ENCODE peak calls at places on chromosomes 16 and 17, in nine cellular contexts. H, T, Y, V, I, G, E, R and P are unnamed samples.

GRCh38 chr16:79128706-79129105 is 471.8 kb downstream of the MAF start:
- DNase-seq in H (no peak), T (no peak), Y (no peak), V (no peak), I (no peak), G (no peak), E (no peak), R (no peak), P (no peak)

GRCh38 chr16:78684040-78684611 is 584.7 kb downstream of the WWOX start:
- DNase-seq in H (no peak), T (peak), Y (peak), V (peak), I (no peak), G (peak), E (peak), R (no peak), P (peak)

GRCh38 chr17:49616546-49617205 is 41.0 kb downstream of the NXPH3 start:
- DNase-seq in H (peak), T (peak), Y (peak), V (no peak), I (peak), G (peak), E (peak), R (peak), P (peak)

GRCh38 chr16:3112058-3112880 is at the start of gene ZNF205:
- DNase-seq in H (peak), T (peak), Y (peak), V (peak), I (peak), G (peak), E (peak), R (peak), P (peak)

GRCh38 chr16:1183235-1183907 is 30.5 kb downstream of the CACNA1H start:
- DNase-seq in H (peak), T (no peak), Y (peak), V (peak), I (peak), G (peak), E (no peak), R (no peak), P (peak)

GRCh38 chr16:76964464-76965154 is 226.4 kb upstream of the MON1B start:
- DNase-seq in H (no peak), T (no peak), Y (no peak), V (no peak), I (no peak), G (no peak), E (no peak), R (no peak), P (no peak)

GRCh38 chr17:20228860-20229259 is 219.7 kb downstream of the SPECC1 start:
- DNase-seq in H (no peak), T (no peak), Y (no peak), V (no peak), I (no peak), G (no peak), E (no peak), R (no peak), P (no peak)

GRCh38 chr16:27514806-27515205 is 34.9 kb downstream of the GTF3C1 start:
- DNase-seq in H (no peak), T (no peak), Y (no peak), V (no peak), I (no peak), G (no peak), E (no peak), R (no peak), P (no peak)

GRCh38 chr17:17111401-17112393 is 69.4 kb downstream of the MPRIP start:
- DNase-seq in H (no peak), T (no peak), Y (no peak), V (no peak), I (no peak), G (no peak), E (no peak), R (no peak), P (peak)

GRCh38 chr17:17028059-17028877 is 14.0 kb upstream of the MPRIP start:
- DNase-seq in H (peak), T (peak), Y (peak), V (peak), I (peak), G (peak), E (peak), R (peak), P (peak)

GRCh38 chr17:66850692-66851091 is 15.8 kb downstream of the CACNG5 start:
- DNase-seq in H (no peak), T (peak), Y (no peak), V (no peak), I (no peak), G (no peak), E (no peak), R (no peak), P (no peak)

GRCh38 chr16:73025111-73025505 is 22.8 kb downstream of the ZFHX3 start:
- DNase-seq in H (peak), T (peak), Y (peak), V (no peak), I (no peak), G (no peak), E (no peak), R (no peak), P (no peak)

GRCh38 chr16:21302454-21302853 is 24.4 kb upstream of the CRYM start:
- DNase-seq in H (no peak), T (no peak), Y (no peak), V (no peak), I (no peak), G (no peak), E (no peak), R (no peak), P (no peak)

GRCh38 chr17:67449885-67450755 is 73.0 kb downstream of the PITPNC1 start:
- DNase-seq in H (no peak), T (no peak), Y (no peak), V (no peak), I (no peak), G (no peak), E (no peak), R (no peak), P (no peak)

GRCh38 chr17:21365016-21365415 is 11.1 kb upstream of the KCNJ12 start:
- DNase-seq in H (no peak), T (no peak), Y (no peak), V (no peak), I (no peak), G (no peak), E (no peak), R (no peak), P (no peak)

GRCh38 chr17:13030459-13031305 is 12.9 kb upstream of the ELAC2 start:
- DNase-seq in H (peak), T (peak), Y (no peak), V (peak), I (no peak), G (no peak), E (no peak), R (no peak), P (peak)

GRCh38 chr16:47197536-47198179 is 53.9 kb upstream of the NETO2 start:
- DNase-seq in H (peak), T (no peak), Y (no peak), V (no peak), I (no peak), G (peak), E (no peak), R (no peak), P (no peak)

GRCh38 chr16:65658339-65659275 is 536.7 kb upstream of the CDH11 start:
- DNase-seq in H (no peak), T (peak), Y (no peak), V (peak), I (no peak), G (peak), E (no peak), R (no peak), P (no peak)

GRCh38 chr16:20740007-20740883 is 1.4 kb downstream of the THUMPD1 start:
- DNase-seq in H (peak), T (no peak), Y (no peak), V (peak), I (no peak), G (peak), E (no peak), R (no peak), P (no peak)

GRCh38 chr16:81266680-81267095 is 28.2 kb downstream of the BCO1 start:
- DNase-seq in H (no peak), T (no peak), Y (no peak), V (no peak), I (no peak), G (no peak), E (no peak), R (no peak), P (no peak)

GRCh38 chr16:30534368-30535105 is at the start of gene ZNF747:
- DNase-seq in H (peak), T (peak), Y (peak), V (peak), I (peak), G (peak), E (peak), R (peak), P (peak)

GRCh38 chr16:27428035-27428785 is 26.2 kb downstream of the IL21R start:
- DNase-seq in H (no peak), T (peak), Y (peak), V (no peak), I (no peak), G (no peak), E (peak), R (no peak), P (peak)

GRCh38 chr16:78906135-78906534 is 694.4 kb downstream of the MAF start:
- DNase-seq in H (no peak), T (no peak), Y (no peak), V (no peak), I (no peak), G (no peak), E (no peak), R (no peak), P (peak)

GRCh38 chr16:8966781-8967436 is 3.2 kb upstream of the USP7 start:
- DNase-seq in H (no peak), T (no peak), Y (no peak), V (peak), I (no peak), G (no peak), E (no peak), R (no peak), P (no peak)

GRCh38 chr16:2779151-2779920 is 2.3 kb upstream of the ELOB start:
- DNase-seq in H (peak), T (peak), Y (peak), V (no peak), I (no peak), G (no peak), E (peak), R (peak), P (no peak)

GRCh38 chr16:700684-701584 is 4.7 kb downstream of the FBXL16 start:
- DNase-seq in H (no peak), T (no peak), Y (no peak), V (no peak), I (peak), G (no peak), E (no peak), R (no peak), P (no peak)

GRCh38 chr17:35809855-35810461 is 674 bp downstream of the TAF15 start:
- DNase-seq in H (no peak), T (no peak), Y (no peak), V (no peak), I (no peak), G (no peak), E (no peak), R (no peak), P (no peak)

GRCh38 chr17:42121066-42121769 is at the start of gene KAT2A:
- DNase-seq in H (peak), T (peak), Y (peak), V (peak), I (peak), G (peak), E (no peak), R (no peak), P (peak)

GRCh38 chr16:78720416-78720815 is 621.0 kb downstream of the WWOX start:
- DNase-seq in H (no peak), T (no peak), Y (no peak), V (no peak), I (no peak), G (no peak), E (no peak), R (no peak), P (no peak)

GRCh38 chr17:50382931-50383330 is 9.9 kb downstream of the EME1 start:
- DNase-seq in H (no peak), T (no peak), Y (no peak), V (no peak), I (no peak), G (no peak), E (no peak), R (no peak), P (no peak)

GRCh38 chr16:12896562-12896961 is 4.8 kb upstream of the SHISA9 start:
- DNase-seq in H (no peak), T (no peak), Y (no peak), V (peak), I (no peak), G (no peak), E (no peak), R (no peak), P (no peak)

GRCh38 chr17:31907342-31907975 is 6.0 kb upstream of the UTP6 start:
- DNase-seq in H (peak), T (no peak), Y (peak), V (no peak), I (peak), G (peak), E (no peak), R (no peak), P (peak)

DNA sequence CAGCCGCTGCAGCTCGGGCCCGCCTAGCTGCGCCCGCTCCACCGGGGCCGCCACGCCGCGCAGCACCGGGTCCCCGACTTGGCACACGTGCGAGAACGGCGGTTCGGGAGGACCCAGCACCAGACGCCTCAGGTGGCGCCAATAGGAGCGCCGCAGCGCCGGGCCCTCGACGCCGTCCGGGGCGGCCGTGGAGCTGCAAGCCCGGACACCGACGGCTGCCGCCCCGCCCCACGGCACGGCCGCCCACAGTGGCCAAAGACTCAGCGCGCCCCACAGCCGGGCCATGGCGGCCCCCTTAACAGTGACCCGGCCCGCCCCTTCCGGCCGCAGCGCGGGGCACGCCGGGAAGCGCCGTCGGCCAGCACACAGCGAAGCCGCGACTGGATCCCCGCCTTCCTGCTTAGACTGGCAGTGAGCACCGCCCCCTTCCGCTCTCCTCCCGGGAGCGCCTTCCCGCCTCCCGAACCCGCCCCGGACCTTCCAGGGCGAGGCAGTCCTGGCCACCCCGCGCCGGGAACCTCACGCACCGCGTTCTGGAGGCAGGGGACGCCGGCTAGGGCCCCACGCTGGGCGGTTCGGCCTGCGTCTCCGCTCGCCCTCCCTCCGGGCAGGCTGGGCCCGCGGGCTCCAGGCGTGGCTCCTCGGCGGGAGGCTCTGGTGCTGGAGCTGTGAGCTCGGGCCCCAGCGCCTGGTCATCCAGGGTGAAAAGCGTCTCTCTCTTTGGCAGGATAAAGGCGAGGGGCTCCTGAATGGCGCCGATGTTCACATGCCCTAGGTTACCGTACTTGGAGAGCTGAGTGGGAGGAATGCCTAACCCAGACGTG is at the start of gene PDF:
- DNase-seq in H (peak), T (peak), Y (peak), V (peak), I (peak), G (peak), E (peak), R (peak), P (peak)
- TF ChIP-seq POLR2A in H (peak), T (no peak), Y (peak), V (peak), I (peak), G (peak), E (peak), R (peak), P (peak)

DNA sequence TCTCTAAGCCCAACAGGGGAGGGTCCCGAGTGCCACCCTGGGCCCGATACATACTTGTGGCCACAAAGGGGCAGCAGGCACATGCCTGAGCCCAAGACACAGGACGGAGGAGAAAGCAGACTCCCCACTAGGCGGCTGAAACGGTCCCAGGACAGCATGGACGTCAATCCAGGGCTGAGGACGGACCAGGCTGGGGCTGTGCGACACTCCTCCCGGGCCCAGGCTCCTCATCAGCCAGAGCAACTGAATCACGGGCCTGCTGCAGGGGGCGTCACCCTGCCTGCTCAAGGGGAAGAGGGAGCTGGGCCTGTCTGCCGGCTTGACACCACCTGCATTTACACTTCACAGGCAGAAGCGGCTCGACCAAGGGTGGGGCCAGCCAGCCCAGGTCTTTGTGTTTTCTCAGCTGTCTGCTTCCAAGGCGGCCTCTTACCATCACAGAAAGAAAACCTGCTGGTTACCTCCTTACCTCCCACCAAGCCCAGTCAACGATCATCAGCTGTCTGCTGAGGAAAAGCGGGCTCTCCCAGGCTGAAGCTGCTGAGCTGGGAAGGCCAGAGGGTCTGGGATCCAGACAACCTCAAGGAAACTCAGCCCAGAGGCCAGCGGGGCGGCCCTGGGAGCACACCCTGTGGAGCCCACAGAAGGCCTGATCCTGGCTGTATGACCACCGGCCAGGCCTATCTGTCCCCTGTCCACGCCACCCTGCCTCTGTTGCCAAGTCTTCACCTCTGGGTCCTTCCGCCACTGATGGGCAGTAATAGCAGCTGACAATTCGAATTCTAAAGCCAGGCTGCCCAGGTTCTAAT is 26.4 kb downstream of the KIFC3 start:
- DNase-seq in H (peak), T (no peak), Y (no peak), V (peak), I (no peak), G (no peak), E (no peak), R (no peak), P (no peak)
- TF ChIP-seq CTCF in H (peak), T (no peak), Y (no peak), V (no peak), I (no peak), G (no peak), E (no peak), R (no peak), P (no peak)

GRCh38 chr17:58338454-58338841 is 9.9 kb upstream of the TSPOAP1 start:
- DNase-seq in H (no peak), T (no peak), Y (no peak), V (no peak), I (no peak), G (no peak), E (no peak), R (no peak), P (no peak)

GRCh38 chr17:58338907-58339774 is 10.5 kb upstream of the TSPOAP1 start:
- DNase-seq in H (no peak), T (no peak), Y (peak), V (no peak), I (peak), G (peak), E (no peak), R (no peak), P (no peak)

GRCh38 chr17:58341861-58342475 is 10.0 kb downstream of the SUPT4H1 start:
- DNase-seq in H (no peak), T (no peak), Y (no peak), V (no peak), I (no peak), G (no peak), E (no peak), R (no peak), P (no peak)

GRCh38 chr17:58340623-58340876 is 11.5 kb downstream of the SUPT4H1 start:
- DNase-seq in H (no peak), T (no peak), Y (no peak), V (no peak), I (no peak), G (no peak), E (no peak), R (no peak), P (no peak)

DNA sequence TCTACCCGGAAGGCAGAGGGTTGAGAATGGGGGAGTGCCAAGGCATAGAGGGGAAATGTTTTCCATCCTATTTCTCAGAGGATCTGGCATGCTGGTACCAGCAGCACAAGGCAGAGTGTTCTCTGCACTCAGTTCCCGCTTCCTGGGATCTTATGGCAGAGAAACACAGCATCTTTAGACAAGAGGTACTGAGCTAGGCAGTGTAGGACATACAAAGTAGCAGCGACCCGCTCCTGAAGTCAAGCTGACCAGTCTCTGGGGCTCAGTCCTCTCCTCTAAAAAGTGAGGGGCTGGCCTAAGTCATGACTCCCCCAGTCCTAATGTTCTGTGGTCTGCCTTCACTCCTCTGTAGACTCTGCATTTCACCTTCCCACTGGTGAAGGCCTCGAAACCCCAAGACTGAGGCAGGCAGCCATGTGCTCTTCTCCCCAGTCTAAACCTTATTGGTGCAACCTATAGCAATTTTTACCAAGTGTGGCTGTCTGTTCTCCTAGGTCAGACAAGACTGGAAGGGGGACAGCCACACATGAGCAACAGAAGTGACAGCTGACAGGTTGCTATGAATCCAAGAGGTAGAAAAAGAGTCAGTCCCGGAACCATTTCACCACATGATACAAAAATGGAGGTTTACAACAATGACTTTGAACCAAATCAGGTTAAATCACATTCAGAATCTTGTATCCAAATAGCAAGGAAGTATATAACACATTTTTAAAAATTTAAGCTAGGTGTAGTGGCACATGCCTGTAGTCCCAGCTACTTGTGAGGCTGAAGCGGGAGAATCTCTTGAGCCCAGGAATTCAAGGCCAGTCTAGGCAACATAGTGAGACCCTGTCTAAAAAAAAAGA is 11.4 kb upstream of the TSPOAP1 start:
- DNase-seq in H (no peak), T (no peak), Y (no peak), V (no peak), I (no peak), G (no peak), E (no peak), R (no peak), P (no peak)
- TF ChIP-seq POLR2A in H (no peak), T (no peak), Y (no peak), V (no peak), I (no peak), G (no peak), E (no peak), R (no peak), P (no peak)

GRCh38 chr17:48550313-48551205 is 5.7 kb upstream of the HOXB2 start:
- DNase-seq in H (no peak), T (no peak), Y (peak), V (no peak), I (no peak), G (no peak), E (no peak), R (no peak), P (peak)
- TF ChIP-seq CTCF in H (no peak), T (no peak), Y (peak), V (peak), I (no peak), G (no peak), E (no peak), R (no peak), P (no peak)

DNA sequence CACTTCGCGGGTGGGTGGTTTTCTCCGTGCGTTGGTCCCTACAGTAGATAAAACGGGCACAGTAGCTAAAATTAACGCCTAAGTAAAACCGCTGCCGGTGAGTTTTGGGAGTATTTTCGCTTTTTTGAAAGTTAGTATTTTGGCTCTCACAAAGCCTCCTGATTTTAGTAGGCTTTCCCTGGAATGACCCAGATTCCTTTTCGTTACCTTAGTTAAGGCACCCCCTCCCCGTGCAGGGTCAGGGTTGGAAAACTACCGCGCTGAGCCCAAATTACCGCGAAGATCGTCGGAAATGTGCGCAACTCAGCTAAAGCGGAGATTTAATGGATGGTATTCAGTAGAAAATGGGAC is 28.3 kb upstream of the ST6GALNAC1 start:
- DNase-seq in H (no peak), T (no peak), Y (no peak), V (no peak), I (no peak), G (no peak), E (no peak), R (no peak), P (no peak)
- TF ChIP-seq POLR2A in H (peak), T (no peak), Y (peak), V (peak), I (peak), G (peak), E (peak), R (no peak), P (no peak)